ENCODE peak calls at places on chromosomes 16 and 17, in five cellular contexts. J, B, S, R and L are unnamed samples.

GRCh38 chr17:81160306-81160705 is 5.0 kb upstream of the PVALEF start:
- DNase-seq in J (peak; percentile 78), B (peak; percentile 74), S (no peak), R (no peak), L (peak; percentile 74)

GRCh38 chr16:85523602-85524364 is 89.3 kb upstream of the GSE1 start:
- DNase-seq in J (no peak), B (no peak), S (peak; percentile 59), R (peak; percentile 74), L (no peak)

GRCh38 chr16:88499836-88500251 is 46.8 kb downstream of the ZFPM1 start:
- DNase-seq in J (no peak), B (no peak), S (no peak), R (peak; percentile 66), L (no peak)

GRCh38 chr16:77585852-77586251 is 136.5 kb upstream of the NUDT7 start:
- DNase-seq in J (no peak), B (no peak), S (no peak), R (no peak), L (no peak)

GRCh38 chr17:17567631-17568030 is 23.9 kb downstream of the PEMT start:
- DNase-seq in J (no peak), B (peak; percentile 92), S (peak; percentile 73), R (peak; percentile 82), L (peak; percentile 79)

GRCh38 chr16:55233464-55233863 is 90.5 kb upstream of the IRX6 start:
- DNase-seq in J (no peak), B (no peak), S (no peak), R (no peak), L (no peak)

GRCh38 chr17:51260960-51261958 is 913 bp downstream of the UTP18 start:
- DNase-seq in J (peak; percentile 89), B (peak; percentile 74), S (no peak), R (peak; percentile 74), L (peak; percentile 84)

GRCh38 chr17:28983286-28984240 is 22.3 kb downstream of the SEZ6 start:
- DNase-seq in J (no peak), B (no peak), S (no peak), R (no peak), L (no peak)

GRCh38 chr16:71974068-71974818 is 26.0 kb downstream of the PKD1L3 start:
- DNase-seq in J (no peak), B (no peak), S (no peak), R (no peak), L (no peak)

GRCh38 chr17:1568950-1569810 is 6.6 kb upstream of the PITPNA start:
- DNase-seq in J (no peak), B (no peak), S (no peak), R (no peak), L (no peak)

GRCh38 chr17:79530361-79531105 is 80.3 kb downstream of the RBFOX3 start:
- DNase-seq in J (no peak), B (no peak), S (no peak), R (no peak), L (peak; percentile 17)

GRCh38 chr17:48613862-48614694 is 1.0 kb downstream of the HOXB8 start:
- DNase-seq in J (no peak), B (no peak), S (no peak), R (no peak), L (no peak)

GRCh38 chr16:66520406-66521194 is 29.3 kb downstream of the TK2 start:
- DNase-seq in J (no peak), B (no peak), S (no peak), R (no peak), L (peak; percentile 66)

GRCh38 chr17:9095390-9095789 is 74.1 kb downstream of the NTN1 start:
- DNase-seq in J (no peak), B (no peak), S (no peak), R (no peak), L (no peak)

GRCh38 chr16:28188085-28188916 is 23.5 kb downstream of the XPO6 start:
- DNase-seq in J (no peak), B (no peak), S (peak; percentile 58), R (no peak), L (no peak)

GRCh38 chr17:61398721-61399130 is 917 bp upstream of the TBX2 start:
- DNase-seq in J (no peak), B (no peak), S (peak; percentile 44), R (no peak), L (no peak)

GRCh38 chr17:73657473-73658116 is 13.3 kb upstream of the SDK2 start:
- DNase-seq in J (peak; percentile 85), B (peak; percentile 77), S (peak; percentile 57), R (peak; percentile 65), L (no peak)

GRCh38 chr17:19646788-19647696 is 1.5 kb upstream of the ALDH3A2 start:
- DNase-seq in J (no peak), B (peak; percentile 91), S (peak; percentile 18), R (no peak), L (no peak)

GRCh38 chr16:15487336-15488284 is 53.2 kb downstream of the BMERB1 start:
- DNase-seq in J (no peak), B (peak; percentile 49), S (no peak), R (no peak), L (no peak)

GRCh38 chr16:84423416-84423837 is 55.1 kb downstream of the ATP2C2 start:
- DNase-seq in J (peak; percentile 26), B (no peak), S (peak; percentile 39), R (no peak), L (no peak)

GRCh38 chr17:50057521-50057991 is 1.6 kb downstream of the ITGA3 start:
- DNase-seq in J (no peak), B (no peak), S (no peak), R (peak; percentile 49), L (no peak)

GRCh38 chr16:9169094-9169493 is 77.7 kb downstream of the HAPSTR1 start:
- DNase-seq in J (no peak), B (no peak), S (no peak), R (no peak), L (no peak)

GRCh38 chr16:74603848-74604247 is 3.1 kb downstream of the GLG1 start:
- DNase-seq in J (no peak), B (no peak), S (peak; percentile 56), R (no peak), L (no peak)

GRCh38 chr17:34319087-34319486 is at the start of gene CCL8:
- DNase-seq in J (no peak), B (no peak), S (peak; percentile 15), R (no peak), L (no peak)

GRCh38 chr16:2194852-2195315 is 1.5 kb downstream of the CASKIN1 start:
- DNase-seq in J (no peak), B (no peak), S (peak; percentile 42), R (peak; percentile 74), L (no peak)

GRCh38 chr17:75370288-75370687 is 35.2 kb downstream of the GRB2 start:
- DNase-seq in J (no peak), B (peak; percentile 74), S (no peak), R (peak; percentile 44), L (peak; percentile 41)

GRCh38 chr16:65700599-65700998 is 578.7 kb upstream of the CDH11 start:
- DNase-seq in J (no peak), B (no peak), S (no peak), R (no peak), L (no peak)

GRCh38 chr16:31351937-31352315 is 3.0 kb upstream of the ITGAX start:
- DNase-seq in J (no peak), B (peak; percentile 56), S (no peak), R (no peak), L (peak; percentile 52)

GRCh38 chr17:6755731-6756184 is at the start of gene XAF1:
- DNase-seq in J (no peak), B (peak; percentile 68), S (peak; percentile 57), R (peak; percentile 46), L (peak; percentile 52)

GRCh38 chr17:3940965-3941698 is 23.1 kb downstream of the ATP2A3 start:
- DNase-seq in J (no peak), B (no peak), S (no peak), R (no peak), L (no peak)

GRCh38 chr16:84138824-84139627 is 6.0 kb downstream of the HSDL1 start:
- DNase-seq in J (no peak), B (peak; percentile 72), S (peak; percentile 54), R (peak; percentile 37), L (peak; percentile 42)

GRCh38 chr16:74224828-74225227 is 71.8 kb upstream of the PSMD7 start:
- DNase-seq in J (no peak), B (no peak), S (peak; percentile 51), R (no peak), L (no peak)

GRCh38 chr16:69330286-69331109 is at the start of gene PDF:
- DNase-seq in J (peak; percentile 95), B (peak; percentile 96), S (peak; percentile 89), R (peak; percentile 94), L (peak; percentile 94)
- H3K4me3 ChIP-seq in J (peak within 1 kb of the TSS; percentile 75), B (peak within 1 kb of the TSS; percentile 57), S (peak within 1 kb of the TSS; percentile 76), R (peak within 1 kb of the TSS; percentile 99), L (peak within 1 kb of the TSS; percentile 92)

DNA sequence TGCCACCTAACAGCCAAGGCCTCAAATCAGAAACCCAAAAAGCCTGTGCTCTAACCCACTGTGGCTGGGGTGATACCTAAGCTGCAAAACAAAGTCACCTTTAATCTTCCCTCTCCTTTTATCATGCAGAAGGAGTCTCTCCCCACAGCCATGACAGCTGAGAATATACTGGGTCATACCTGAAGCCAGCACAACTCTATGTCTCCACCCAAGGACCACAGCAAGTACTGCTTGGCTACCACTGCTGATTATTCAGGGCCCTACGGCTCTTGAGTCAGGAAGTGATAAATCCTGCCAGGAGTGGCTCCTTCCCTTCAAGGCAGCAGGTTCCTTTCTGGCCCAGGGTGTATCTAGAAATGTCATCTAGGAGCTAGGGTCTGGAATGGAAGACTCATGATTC is 151.5 kb upstream of the TOM1L1 start:
- DNase-seq in J (no peak), B (no peak), S (no peak), R (no peak), L (no peak)
- TF ChIP-seq CTCF in J (no peak), B (no peak), S (no peak), R (no peak), L (no peak)

DNA sequence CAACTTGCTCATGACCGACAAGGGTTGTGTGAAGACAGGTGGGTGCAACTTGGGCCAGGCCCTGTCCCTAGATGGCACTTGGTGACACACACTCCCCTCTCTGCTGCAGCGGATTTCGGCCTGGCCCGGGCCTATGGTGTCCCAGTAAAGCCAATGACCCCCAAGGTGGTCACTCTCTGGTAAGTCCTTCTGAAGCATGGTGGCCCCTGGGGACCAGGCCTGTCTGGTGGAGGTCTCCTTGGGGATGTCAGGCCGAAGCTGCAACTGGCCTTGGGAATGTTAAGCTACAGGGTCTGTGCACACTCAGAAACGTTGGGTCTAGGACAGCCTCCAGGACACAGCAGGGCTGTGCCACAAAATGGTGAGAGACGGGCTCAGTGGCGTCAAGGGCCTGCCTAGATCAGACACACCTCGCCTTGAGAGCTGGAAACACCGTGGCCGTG is 6.8 kb downstream of the CDK10 start:
- DNase-seq in J (no peak), B (no peak), S (no peak), R (no peak), L (no peak)
- H3K36me3 ChIP-seq in J (peaks cover 35% of the 10 kb centered on the region), B (no peaks in the 10 kb centered on the region), S (peaks cover 47% of the 10 kb centered on the region), R (peaks cover 91% of the 10 kb centered on the region), L (peaks cover 66% of the 10 kb centered on the region)

DNA sequence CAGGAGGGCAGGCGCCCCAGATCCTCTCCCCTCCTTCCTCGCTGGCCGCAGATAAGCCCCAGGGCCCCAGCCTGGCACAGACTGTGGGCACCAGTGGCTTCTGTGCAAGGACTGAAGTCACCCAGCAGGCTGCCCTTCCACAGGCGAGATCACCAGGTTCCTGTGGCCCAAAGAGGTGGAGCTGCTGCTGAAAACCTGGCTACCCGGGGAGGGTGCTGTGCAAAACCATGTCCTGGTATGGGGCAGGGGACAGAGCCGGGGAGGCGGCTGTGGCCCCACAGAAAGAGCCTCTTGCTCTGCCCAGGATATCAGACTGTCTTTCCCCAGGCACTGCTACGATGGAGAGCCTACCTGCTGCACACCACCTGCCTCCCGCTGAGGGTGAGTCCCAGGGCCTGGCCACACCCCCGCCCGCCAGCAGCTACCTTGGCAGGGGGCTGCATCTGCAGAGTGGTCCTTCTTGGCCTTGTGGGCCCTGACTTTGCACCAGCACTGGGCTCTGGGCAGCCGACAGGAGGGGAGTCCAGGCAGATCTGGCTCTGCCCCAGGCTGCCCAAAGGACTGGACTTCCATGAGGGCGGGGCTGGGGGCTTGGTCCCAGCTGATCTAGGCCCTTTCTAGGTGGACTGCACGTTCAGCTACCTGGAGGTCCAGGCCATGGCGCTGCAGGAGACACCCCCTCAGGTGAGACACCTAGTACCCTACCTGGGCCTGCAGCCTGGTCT is 615 bp downstream of the CARMIL2 start:
- DNase-seq in J (no peak), B (no peak), S (no peak), R (no peak), L (no peak)
- H3K4me3 ChIP-seq in J (no peak overlapping the region), B (no peak overlapping the region), S (no peak overlapping the region), R (peak overlapping the region; percentile 53), L (peak overlapping the region; percentile 60)